ENCODE peak calls at places on chromosome 18, in six cellular contexts. K is COR-L47, M is A549, V is T-helper 1 cell, C is tibial artery, I is GM23248. X is an unnamed sample.

GRCh38 chr18:48698707-48699106 is 159.9 kb downstream of the CTIF start:
- DNase-seq in K (no peak), M (no peak), V (peak), C (no peak), I (no peak), X (no peak)

GRCh38 chr18:13629841-13630747 is 96.3 kb downstream of the FAM210A start:
- DNase-seq in K (peak), M (peak), V (peak), C (no peak), I (peak), X (no peak)

GRCh38 chr18:45324489-45325111 is 290.7 kb upstream of the SLC14A2 start:
- DNase-seq in K (peak), M (no peak), V (no peak), C (peak), I (peak), X (peak)

GRCh38 chr18:77234504-77235365 is 14.9 kb upstream of the GALR1 start:
- DNase-seq in K (no peak), M (no peak), V (no peak), C (no peak), I (no peak), X (no peak)

GRCh38 chr18:45245036-45245638 is 370.1 kb upstream of the SLC14A2 start:
- DNase-seq in K (no peak), M (no peak), V (no peak), C (no peak), I (peak), X (no peak)

GRCh38 chr18:58847383-58848071 is 17.1 kb upstream of the ZNF532 start:
- DNase-seq in K (no peak), M (no peak), V (no peak), C (no peak), I (no peak), X (peak)

GRCh38 chr18:67463829-67464228 is 52.7 kb downstream of the DSEL start:
- DNase-seq in K (no peak), M (no peak), V (no peak), C (no peak), I (no peak), X (no peak)

GRCh38 chr18:64027931-64028695 is 58.2 kb downstream of the SERPINB8 start:
- DNase-seq in K (no peak), M (no peak), V (no peak), C (no peak), I (no peak), X (no peak)

GRCh38 chr18:40864846-40865245 is 1090.2 kb upstream of the PIK3C3 start:
- DNase-seq in K (no peak), M (no peak), V (no peak), C (no peak), I (no peak), X (no peak)

GRCh38 chr18:23871410-23871809 is 143.1 kb upstream of the TTC39C start:
- DNase-seq in K (peak), M (no peak), V (peak), C (no peak), I (no peak), X (no peak)

GRCh38 chr18:75799449-75800330 is 372.2 kb upstream of the SMIM21 start:
- DNase-seq in K (no peak), M (no peak), V (no peak), C (no peak), I (no peak), X (no peak)

GRCh38 chr18:56945171-56945863 is 201.6 kb upstream of the BOD1L2 start:
- DNase-seq in K (no peak), M (no peak), V (no peak), C (no peak), I (peak), X (no peak)

GRCh38 chr18:4453712-4454547 is 1.2 kb downstream of the DLGAP1 start:
- DNase-seq in K (no peak), M (no peak), V (no peak), C (no peak), I (no peak), X (peak)

GRCh38 chr18:69588301-69588700 is 187.6 kb downstream of the DOK6 start:
- DNase-seq in K (no peak), M (no peak), V (no peak), C (no peak), I (peak), X (no peak)

GRCh38 chr18:53984021-53984420 is 240.4 kb downstream of the MBD2 start:
- DNase-seq in K (no peak), M (no peak), V (no peak), C (no peak), I (peak), X (no peak)

GRCh38 chr18:50117876-50118275 is 77.1 kb downstream of the MYO5B start:
- DNase-seq in K (peak), M (no peak), V (no peak), C (no peak), I (no peak), X (no peak)

GRCh38 chr18:7877609-7878008 is 310.5 kb downstream of the PTPRM start:
- DNase-seq in K (no peak), M (peak), V (no peak), C (no peak), I (no peak), X (no peak)

GRCh38 chr18:75048776-75049454 is 160.0 kb downstream of the PTGR3 start:
- DNase-seq in K (no peak), M (no peak), V (no peak), C (no peak), I (no peak), X (no peak)

GRCh38 chr18:23825496-23825895 is 136.2 kb downstream of the LAMA3 start:
- DNase-seq in K (no peak), M (no peak), V (no peak), C (no peak), I (peak), X (no peak)

GRCh38 chr18:51980101-51980500 is 359.9 kb upstream of the DCC start:
- DNase-seq in K (no peak), M (no peak), V (no peak), C (no peak), I (no peak), X (no peak)

GRCh38 chr18:12750076-12750707 is 47.4 kb downstream of the PSMG2 start:
- DNase-seq in K (no peak), M (no peak), V (peak), C (no peak), I (peak), X (no peak)

GRCh38 chr18:24558403-24558802 is 98.0 kb downstream of the HRH4 start:
- DNase-seq in K (no peak), M (no peak), V (no peak), C (no peak), I (no peak), X (no peak)

GRCh38 chr18:13616525-13617035 is 109.8 kb downstream of the FAM210A start:
- DNase-seq in K (no peak), M (no peak), V (no peak), C (no peak), I (no peak), X (no peak)

GRCh38 chr18:58148954-58149471 is 105.0 kb downstream of the NEDD4L start:
- DNase-seq in K (no peak), M (no peak), V (no peak), C (no peak), I (no peak), X (no peak)

GRCh38 chr18:2894131-2894840 is 47.5 kb downstream of the EMILIN2 start:
- DNase-seq in K (no peak), M (no peak), V (no peak), C (peak), I (no peak), X (no peak)

GRCh38 chr18:63316612-63317555 is 2.7 kb downstream of the BCL2 start:
- DNase-seq in K (no peak), M (no peak), V (peak), C (no peak), I (no peak), X (no peak)

GRCh38 chr18:47184419-47185050 is 8.4 kb upstream of the IER3IP1 start:
- DNase-seq in K (peak), M (no peak), V (peak), C (no peak), I (peak), X (no peak)

GRCh38 chr18:57947117-57947516 is 96.9 kb upstream of the NEDD4L start:
- DNase-seq in K (no peak), M (no peak), V (no peak), C (no peak), I (no peak), X (no peak)

GRCh38 chr18:78739843-78740677 is 239.6 kb upstream of the SALL3 start:
- DNase-seq in K (no peak), M (no peak), V (no peak), C (peak), I (no peak), X (no peak)

GRCh38 chr18:8721094-8721669 is 15.8 kb downstream of the MTCL1 start:
- DNase-seq in K (no peak), M (no peak), V (no peak), C (no peak), I (no peak), X (no peak)

GRCh38 chr18:9101730-9102390 is 639 bp upstream of the NDUFV2 start:
- DNase-seq in K (peak), M (peak), V (peak), C (no peak), I (peak), X (no peak)

GRCh38 chr18:48216639-48217280 is 192.4 kb downstream of the ZBTB7C start:
- DNase-seq in K (peak), M (no peak), V (no peak), C (no peak), I (no peak), X (no peak)

GRCh38 chr18:1036926-1037325 is 132.3 kb downstream of the ADCYAP1 start:
- DNase-seq in K (no peak), M (no peak), V (no peak), C (no peak), I (no peak), X (no peak)

GRCh38 chr18:23012249-23012648 is 79.1 kb downstream of the RBBP8 start:
- DNase-seq in K (no peak), M (no peak), V (no peak), C (no peak), I (no peak), X (no peak)

GRCh38 chr18:76621782-76622495 is 126.9 kb upstream of the ZNF516 start:
- DNase-seq in K (peak), M (no peak), V (no peak), C (no peak), I (peak), X (no peak)

GRCh38 chr18:51162617-51163016 is 34.9 kb downstream of the MEX3C start:
- DNase-seq in K (no peak), M (no peak), V (no peak), C (no peak), I (no peak), X (no peak)

GRCh38 chr18:26920644-26921043 is 55.1 kb upstream of the AQP4 start:
- DNase-seq in K (no peak), M (no peak), V (no peak), C (no peak), I (no peak), X (no peak)